ENCODE peak calls at places on chromosome 20, in eight cellular contexts. One of them, this sample, is unnamed.

GRCh38 chr20:63023836-63024571 is 17.2 kb upstream of the BHLHE23 start:
- DNase-seq in neural progenitor cell: no peak
- DNase-seq in body of pancreas: no peak
- DNase-seq in psoas muscle: peak; percentile 41
- DNase-seq in adrenal gland: no peak
- DNase-seq in HFF-Myc: no peak
- DNase-seq in left ventricle myocardium inferior: peak; percentile 6
- DNase-seq in GM10248: no peak
- DNase-seq in this sample: no peak

GRCh38 chr20:24316731-24317130 is 152.7 kb upstream of the SYNDIG1 start:
- DNase-seq in GM10248: no peak
- DNase-seq in neural progenitor cell: no peak
- DNase-seq in body of pancreas: no peak
- DNase-seq in psoas muscle: no peak
- DNase-seq in HFF-Myc: no peak
- DNase-seq in left ventricle myocardium inferior: no peak
- DNase-seq in adrenal gland: no peak
- DNase-seq in this sample: no peak

GRCh38 chr20:37288091-37288490 is 1.4 kb upstream of the MANBAL start:
- DNase-seq in left ventricle myocardium inferior: no peak
- DNase-seq in psoas muscle: no peak
- DNase-seq in adrenal gland: no peak
- DNase-seq in GM10248: no peak
- DNase-seq in HFF-Myc: no peak
- DNase-seq in neural progenitor cell: no peak
- DNase-seq in body of pancreas: peak; percentile 41
- DNase-seq in this sample: no peak

GRCh38 chr20:13868331-13868730 is 83.5 kb downstream of the NDUFAF5 start:
- DNase-seq in adrenal gland: no peak
- DNase-seq in psoas muscle: no peak
- DNase-seq in body of pancreas: no peak
- DNase-seq in HFF-Myc: peak; percentile 9
- DNase-seq in left ventricle myocardium inferior: no peak
- DNase-seq in GM10248: no peak
- DNase-seq in neural progenitor cell: no peak
- DNase-seq in this sample: no peak

GRCh38 chr20:56685879-56686278 is 56.8 kb downstream of the TFAP2C start:
- DNase-seq in HFF-Myc: no peak
- DNase-seq in body of pancreas: no peak
- DNase-seq in psoas muscle: no peak
- DNase-seq in neural progenitor cell: no peak
- DNase-seq in left ventricle myocardium inferior: no peak
- DNase-seq in GM10248: no peak
- DNase-seq in adrenal gland: no peak
- DNase-seq in this sample: no peak

GRCh38 chr20:32437391-32438074 is 79.4 kb downstream of the ASXL1 start:
- DNase-seq in body of pancreas: no peak
- DNase-seq in left ventricle myocardium inferior: no peak
- DNase-seq in adrenal gland: no peak
- DNase-seq in psoas muscle: no peak
- DNase-seq in neural progenitor cell: no peak
- DNase-seq in HFF-Myc: no peak
- DNase-seq in GM10248: no peak
- DNase-seq in this sample: no peak

GRCh38 chr20:32326507-32326851 is 31.7 kb upstream of the ASXL1 start:
- DNase-seq in body of pancreas: no peak
- DNase-seq in left ventricle myocardium inferior: no peak
- DNase-seq in GM10248: no peak
- DNase-seq in adrenal gland: no peak
- DNase-seq in psoas muscle: no peak
- DNase-seq in HFF-Myc: no peak
- DNase-seq in neural progenitor cell: no peak
- DNase-seq in this sample: no peak

GRCh38 chr20:57593134-57593886 is 26.9 kb downstream of the ZBP1 start:
- DNase-seq in body of pancreas: no peak
- DNase-seq in adrenal gland: no peak
- DNase-seq in left ventricle myocardium inferior: no peak
- DNase-seq in HFF-Myc: no peak
- DNase-seq in neural progenitor cell: peak; percentile 29
- DNase-seq in psoas muscle: peak; percentile 48
- DNase-seq in GM10248: no peak
- DNase-seq in this sample: no peak

GRCh38 chr20:59192533-59192896 is 28.9 kb downstream of the ZNF831 start:
- DNase-seq in psoas muscle: no peak
- DNase-seq in left ventricle myocardium inferior: no peak
- DNase-seq in HFF-Myc: no peak
- DNase-seq in body of pancreas: no peak
- DNase-seq in GM10248: no peak
- DNase-seq in adrenal gland: no peak
- DNase-seq in neural progenitor cell: no peak
- DNase-seq in this sample: no peak
- TF ChIP-seq CTCF in psoas muscle: no peak
- TF ChIP-seq CTCF in left ventricle myocardium inferior: no peak
- TF ChIP-seq CTCF in HFF-Myc: no peak
- TF ChIP-seq CTCF in body of pancreas: no peak
- TF ChIP-seq CTCF in GM10248: no peak
- TF ChIP-seq CTCF in adrenal gland: no peak
- TF ChIP-seq CTCF in neural progenitor cell: no peak
- TF ChIP-seq CTCF in this sample: no peak

GRCh38 chr20:49824206-49824605 is 11.6 kb downstream of the SLC9A8 start:
- DNase-seq in HFF-Myc: no peak
- DNase-seq in GM10248: no peak
- DNase-seq in body of pancreas: no peak
- DNase-seq in neural progenitor cell: no peak
- DNase-seq in psoas muscle: no peak
- DNase-seq in adrenal gland: no peak
- DNase-seq in left ventricle myocardium inferior: no peak
- DNase-seq in this sample: no peak

GRCh38 chr20:49821850-49822249 is 9.2 kb downstream of the SLC9A8 start:
- DNase-seq in GM10248: no peak
- DNase-seq in psoas muscle: no peak
- DNase-seq in adrenal gland: no peak
- DNase-seq in HFF-Myc: peak; percentile 11
- DNase-seq in neural progenitor cell: no peak
- DNase-seq in body of pancreas: no peak
- DNase-seq in left ventricle myocardium inferior: no peak
- DNase-seq in this sample: no peak

GRCh38 chr20:49821381-49821780 is 8.8 kb downstream of the SLC9A8 start:
- DNase-seq in psoas muscle: no peak
- DNase-seq in body of pancreas: no peak
- DNase-seq in neural progenitor cell: no peak
- DNase-seq in GM10248: no peak
- DNase-seq in left ventricle myocardium inferior: no peak
- DNase-seq in HFF-Myc: no peak
- DNase-seq in adrenal gland: no peak
- DNase-seq in this sample: no peak

GRCh38 chr20:49823152-49823847 is 10.7 kb downstream of the SLC9A8 start:
- DNase-seq in psoas muscle: no peak
- DNase-seq in neural progenitor cell: no peak
- DNase-seq in HFF-Myc: no peak
- DNase-seq in adrenal gland: no peak
- DNase-seq in GM10248: no peak
- DNase-seq in body of pancreas: no peak
- DNase-seq in left ventricle myocardium inferior: no peak
- DNase-seq in this sample: no peak

DNA sequence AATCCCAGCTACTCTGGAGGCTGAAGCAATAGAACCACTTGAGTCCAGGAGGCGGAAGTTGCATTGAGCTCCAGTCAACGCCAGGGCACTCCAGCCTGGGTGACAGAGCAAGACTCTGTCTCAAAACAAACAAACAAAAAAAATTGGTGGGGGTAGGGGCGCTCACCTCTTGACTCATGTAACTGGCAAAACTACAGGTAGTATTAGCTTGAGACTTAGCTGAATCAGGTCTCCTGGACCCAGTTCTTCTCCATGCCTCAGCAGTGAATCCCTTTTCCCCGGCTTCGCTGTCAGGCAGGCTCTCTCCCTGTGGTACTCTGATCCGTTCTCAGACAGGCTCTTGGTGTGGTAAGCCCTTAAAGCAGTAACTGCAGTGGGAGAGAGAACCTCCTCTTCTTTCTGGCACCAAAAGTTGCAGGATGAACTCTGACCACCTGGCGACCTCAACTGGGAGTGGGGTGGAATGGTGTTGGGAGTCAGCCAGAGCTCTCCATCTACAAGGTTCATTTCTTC is 12.9 kb downstream of the SLC9A8 start:
- DNase-seq in adrenal gland: no peak
- DNase-seq in GM10248: no peak
- DNase-seq in HFF-Myc: no peak
- DNase-seq in psoas muscle: peak; percentile 80
- DNase-seq in body of pancreas: no peak
- DNase-seq in left ventricle myocardium inferior: no peak
- DNase-seq in neural progenitor cell: no peak
- DNase-seq in this sample: no peak
- TF ChIP-seq CTCF in adrenal gland: no peak
- TF ChIP-seq CTCF in GM10248: no peak
- TF ChIP-seq CTCF in HFF-Myc: no peak
- TF ChIP-seq CTCF in psoas muscle: peak; percentile 27
- TF ChIP-seq CTCF in body of pancreas: no peak
- TF ChIP-seq CTCF in left ventricle myocardium inferior: no peak
- TF ChIP-seq CTCF in neural progenitor cell: no peak
- TF ChIP-seq CTCF in this sample: no peak

DNA sequence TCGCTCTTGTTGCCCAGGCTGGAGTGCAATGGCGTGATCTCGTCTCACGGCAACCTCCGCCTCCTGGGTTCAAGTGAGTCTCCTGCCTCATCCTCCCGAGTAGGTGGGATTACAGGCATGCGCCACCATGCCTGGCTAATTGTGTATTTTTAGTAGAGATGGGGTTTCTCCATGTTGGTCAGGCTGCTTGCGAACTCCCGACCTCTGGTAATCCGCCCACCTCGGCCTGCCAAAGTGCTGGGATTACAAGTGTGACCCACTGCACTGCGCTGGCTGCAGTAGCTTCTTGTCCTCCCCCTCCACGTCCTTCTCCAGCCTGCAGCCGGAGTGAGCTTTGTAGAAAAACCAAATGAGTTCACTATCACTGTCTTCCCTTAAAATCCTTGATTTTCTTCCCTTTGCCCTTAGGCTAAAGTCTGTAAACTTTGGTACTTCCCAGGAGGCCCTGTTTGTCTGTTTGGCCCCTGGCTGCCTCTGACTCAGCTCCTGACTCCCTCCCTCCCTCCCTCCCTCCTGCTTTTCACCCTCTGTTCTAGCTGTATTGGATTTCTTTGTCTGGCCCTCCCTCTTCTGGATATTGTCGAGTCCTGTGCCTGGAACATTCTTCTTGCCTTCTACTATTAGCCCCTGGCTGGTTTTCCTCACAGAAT is 12.9 kb downstream of the PARD6B start:
- DNase-seq in body of pancreas: peak; percentile 79
- DNase-seq in HFF-Myc: peak; percentile 81
- DNase-seq in GM10248: no peak
- DNase-seq in adrenal gland: peak; percentile 70
- DNase-seq in neural progenitor cell: peak; percentile 62
- DNase-seq in left ventricle myocardium inferior: peak; percentile 43
- DNase-seq in psoas muscle: peak; percentile 87
- DNase-seq in this sample: no peak
- TF ChIP-seq CTCF in body of pancreas: peak; percentile 11
- TF ChIP-seq CTCF in HFF-Myc: peak; percentile 24
- TF ChIP-seq CTCF in GM10248: no peak
- TF ChIP-seq CTCF in adrenal gland: no peak
- TF ChIP-seq CTCF in neural progenitor cell: no peak
- TF ChIP-seq CTCF in left ventricle myocardium inferior: peak; percentile 50
- TF ChIP-seq CTCF in psoas muscle: peak; percentile 16
- TF ChIP-seq CTCF in this sample: no peak

GRCh38 chr20:61924211-61924857 is 141.3 kb downstream of the TAF4 start:
- DNase-seq in left ventricle myocardium inferior: no peak
- DNase-seq in adrenal gland: no peak
- DNase-seq in neural progenitor cell: no peak
- DNase-seq in GM10248: no peak
- DNase-seq in body of pancreas: no peak
- DNase-seq in HFF-Myc: no peak
- DNase-seq in psoas muscle: peak; percentile 32
- DNase-seq in this sample: no peak
- TF ChIP-seq CTCF in left ventricle myocardium inferior: no peak
- TF ChIP-seq CTCF in adrenal gland: no peak
- TF ChIP-seq CTCF in neural progenitor cell: no peak
- TF ChIP-seq CTCF in GM10248: no peak
- TF ChIP-seq CTCF in body of pancreas: no peak
- TF ChIP-seq CTCF in HFF-Myc: no peak
- TF ChIP-seq CTCF in psoas muscle: no peak
- TF ChIP-seq CTCF in this sample: no peak